ENCODE peak calls at places on chromosomes 6 and 20, in seven cellular contexts. U, D, F, Y, Z, W and C are unnamed samples.
A peak's percentile ranks its signal among the peaks of the same experiment; 100 is the strongest.

GRCh38 chr6:43698584-43699349 is 11.2 kb upstream of the MRPS18A start:
- DNase-seq in W (no peak), U (no peak), F (no peak), Y (no peak), Z (no peak), D (no peak), C (peak; percentile 38)

GRCh38 chr20:6767166-6767535 is 335 bp upstream of the BMP2 start:
- DNase-seq in U (no peak), D (no peak), W (no peak), Y (no peak), F (no peak), Z (no peak), C (no peak)

GRCh38 chr20:21322921-21323321 is 19.8 kb downstream of the XRN2 start:
- DNase-seq in D (no peak), W (peak; percentile 62), Y (no peak), U (peak; percentile 15), Z (no peak), F (no peak), C (no peak)

GRCh38 chr20:57009775-57010174 is 256.7 kb downstream of the BMP7 start:
- DNase-seq in Z (no peak), Y (no peak), D (no peak), U (no peak), F (no peak), W (no peak), C (no peak)

GRCh38 chr6:38391909-38392614 is 247.7 kb downstream of the BTBD9 start:
- DNase-seq in U (no peak), W (no peak), F (no peak), Y (no peak), Z (no peak), D (no peak), C (no peak)

GRCh38 chr6:27471365-27472115 is 1.4 kb downstream of the ZNF184 start:
- DNase-seq in U (no peak), W (no peak), Y (no peak), D (no peak), Z (no peak), F (no peak), C (no peak)

GRCh38 chr6:19413323-19413722 is 423.8 kb upstream of the ID4 start:
- DNase-seq in Y (no peak), F (no peak), W (no peak), Z (no peak), D (no peak), U (no peak), C (no peak)

GRCh38 chr6:142885182-142885867 is 59.7 kb downstream of the HIVEP2 start:
- DNase-seq in D (peak; percentile 24), Y (peak; percentile 43), Z (peak; percentile 99), U (peak; percentile 45), W (peak; percentile 92), F (peak; percentile 34), C (no peak)

GRCh38 chr6:90021701-90022100 is 127.4 kb downstream of the GJA10 start:
- DNase-seq in W (no peak), D (no peak), U (no peak), F (no peak), Z (no peak), Y (no peak), C (no peak)

GRCh38 chr6:31010393-31011060 is at the start of gene MUC22:
- DNase-seq in W (no peak), Y (no peak), U (peak; percentile 32), F (no peak), Z (peak; percentile 10), D (no peak), C (no peak)

GRCh38 chr6:56699066-56699654 is 56.5 kb upstream of the DST start:
- DNase-seq in F (no peak), U (no peak), Z (peak; percentile 53), W (peak; percentile 40), Y (no peak), D (no peak), C (no peak)

GRCh38 chr6:112579601-112580000 is 232.5 kb downstream of the RFPL4B start:
- DNase-seq in Y (no peak), D (no peak), F (no peak), U (no peak), Z (no peak), W (no peak), C (no peak)

GRCh38 chr20:24432057-24432456 is 37.4 kb upstream of the SYNDIG1 start:
- DNase-seq in Y (no peak), Z (no peak), W (no peak), F (no peak), U (no peak), D (peak; percentile 33), C (no peak)

GRCh38 chr6:43926644-43927524 is 156.9 kb downstream of the VEGFA start:
- DNase-seq in F (no peak), Z (peak; percentile 86), W (peak; percentile 98), U (no peak), D (no peak), Y (no peak), C (peak; percentile 62)

GRCh38 chr6:36198986-36199385 is 2.4 kb downstream of the BRPF3 start:
- DNase-seq in F (no peak), U (no peak), Z (no peak), D (no peak), W (no peak), Y (no peak), C (no peak)

GRCh38 chr6:38091626-38092025 is 272.1 kb downstream of the ZFAND3 start:
- DNase-seq in F (no peak), Z (no peak), D (no peak), U (no peak), Y (no peak), W (no peak), C (no peak)

GRCh38 chr6:94680672-94681212 is 896.6 kb upstream of the MANEA start:
- DNase-seq in W (no peak), F (no peak), Z (no peak), Y (no peak), D (no peak), U (no peak), C (no peak)

GRCh38 chr6:75802366-75802765 is 53.3 kb downstream of the MYO6 start:
- DNase-seq in Z (no peak), F (no peak), D (no peak), W (no peak), Y (no peak), U (no peak), C (no peak)

GRCh38 chr6:7914991-7915789 is 4.6 kb upstream of the TXNDC5 start:
- DNase-seq in Z (no peak), Y (no peak), W (no peak), D (no peak), F (no peak), U (no peak), C (no peak)

GRCh38 chr20:37939701-37940151 is 36.8 kb downstream of the VSTM2L start:
- DNase-seq in F (no peak), D (no peak), W (no peak), U (no peak), Y (no peak), Z (no peak), C (no peak)

GRCh38 chr6:88380618-88381288 is 214.6 kb upstream of the CNR1 start:
- DNase-seq in Y (no peak), W (no peak), F (no peak), Z (no peak), D (no peak), U (no peak), C (no peak)

GRCh38 chr6:107564223-107564855 is 74.4 kb downstream of the SOBP start:
- DNase-seq in Y (no peak), U (no peak), Z (peak; percentile 26), D (no peak), F (no peak), W (no peak), C (no peak)

GRCh38 chr6:156943167-156943566 is 166.0 kb downstream of the ARID1B start:
- DNase-seq in Z (no peak), Y (no peak), W (no peak), U (no peak), D (no peak), F (no peak), C (no peak)

GRCh38 chr20:62326559-62326958 is 23.8 kb downstream of the ADRM1 start:
- DNase-seq in Y (no peak), Z (no peak), F (no peak), U (no peak), W (no peak), D (no peak), C (no peak)

GRCh38 chr6:15927531-15928230 is 201.2 kb upstream of the MYLIP start:
- DNase-seq in W (no peak), Y (no peak), U (no peak), F (no peak), Z (peak; percentile 10), D (no peak), C (no peak)

GRCh38 chr20:51172558-51173428 is 149.9 kb upstream of the KCNG1 start:
- DNase-seq in U (no peak), D (no peak), Z (peak; percentile 10), F (no peak), W (no peak), Y (no peak), C (no peak)

GRCh38 chr6:14499804-14500203 is 382.2 kb downstream of the CD83 start:
- DNase-seq in U (no peak), Y (no peak), W (peak; percentile 61), F (no peak), Z (peak; percentile 86), D (no peak), C (no peak)

GRCh38 chr6:147530132-147531060 is 21.9 kb downstream of the SAMD5 start:
- DNase-seq in F (no peak), Y (no peak), Z (no peak), W (no peak), U (no peak), D (no peak), C (no peak)

GRCh38 chr20:49594143-49594928 is 26.4 kb upstream of the PTGIS start:
- DNase-seq in Y (no peak), Z (peak; percentile 98), W (peak; percentile 40), F (peak; percentile 40), U (peak; percentile 81), D (no peak), C (no peak)

GRCh38 chr20:19785173-19785799 is 27.2 kb downstream of the RIN2 start:
- DNase-seq in Z (peak; percentile 34), D (no peak), U (no peak), F (no peak), W (no peak), Y (no peak), C (no peak)